ENCODE peak calls at places on chromosomes 1 and 21, in five cellular contexts. F, Z, L, D and W are unnamed samples.

GRCh38 chr1:28395181-28395580 is 25.6 kb downstream of the PHACTR4 start:
- DNase-seq in F (no peak), Z (no peak), L (no peak), D (no peak), W (no peak)

GRCh38 chr1:220564216-220564615 is 36.3 kb downstream of the MARK1 start:
- DNase-seq in F (no peak), Z (no peak), L (no peak), D (no peak), W (no peak)

GRCh38 chr1:112693821-112694220 is 13.1 kb downstream of the RHOC start:
- DNase-seq in F (no peak), Z (no peak), L (no peak), D (no peak), W (no peak)

GRCh38 chr21:28521932-28522826 is 470.5 kb downstream of the LTN1 start:
- DNase-seq in F (no peak), Z (no peak), L (no peak), D (no peak), W (no peak)

GRCh38 chr1:94049791-94050190 is 71.2 kb downstream of the ABCA4 start:
- DNase-seq in F (no peak), Z (no peak), L (no peak), D (no peak), W (no peak)

GRCh38 chr1:67791686-67792475 is 41.4 kb downstream of the GNG12 start:
- DNase-seq in F (no peak), Z (no peak), L (no peak), D (no peak), W (no peak)

GRCh38 chr1:206456577-206457375 is 13.5 kb upstream of the IKBKE start:
- DNase-seq in F (no peak), Z (no peak), L (no peak), D (no peak), W (no peak)

GRCh38 chr21:28421716-28422480 is 570.8 kb downstream of the LTN1 start:
- DNase-seq in F (no peak), Z (no peak), L (no peak), D (no peak), W (no peak)

GRCh38 chr1:117930484-117930883 is 945 bp downstream of the WDR3 start:
- DNase-seq in F (no peak), Z (no peak), L (no peak), D (no peak), W (no peak)

GRCh38 chr1:31153423-31153822 is 86.3 kb downstream of the NKAIN1 start:
- DNase-seq in F (no peak), Z (no peak), L (no peak), D (no peak), W (no peak)

GRCh38 chr1:116504308-116505156 is 66.3 kb downstream of the CD58 start:
- DNase-seq in F (no peak), Z (no peak), L (no peak), D (no peak), W (peak)

GRCh38 chr21:36535618-36536241 is 55.8 kb upstream of the CLDN14 start:
- DNase-seq in F (no peak), Z (no peak), L (no peak), D (no peak), W (no peak)

GRCh38 chr1:30571380-30571779 is 152.0 kb downstream of the MATN1 start:
- DNase-seq in F (no peak), Z (no peak), L (no peak), D (no peak), W (no peak)

GRCh38 chr1:54222711-54223110 is 22.7 kb downstream of the MRPL37 start:
- DNase-seq in F (no peak), Z (no peak), L (no peak), D (no peak), W (no peak)

GRCh38 chr1:234520908-234521801 is 42.2 kb upstream of the TARBP1 start:
- DNase-seq in F (no peak), Z (no peak), L (no peak), D (no peak), W (no peak)

GRCh38 chr21:45817345-45817744 is 164.2 kb upstream of the COL6A1 start:
- DNase-seq in F (no peak), Z (no peak), L (no peak), D (no peak), W (no peak)

GRCh38 chr1:225684741-225685140 is 31.8 kb upstream of the ENAH start:
- DNase-seq in F (no peak), Z (no peak), L (no peak), D (no peak), W (no peak)

GRCh38 chr1:154502066-154502741 is at the start of the genes SHE and TDRD10:
- DNase-seq in F (no peak), Z (no peak), L (no peak), D (no peak), W (no peak)

GRCh38 chr1:54548389-54549044 is 489 bp downstream of the ACOT11 start:
- DNase-seq in F (no peak), Z (no peak), L (no peak), D (no peak), W (no peak)

GRCh38 chr1:150410582-150411101 is 46.7 kb downstream of the RPRD2 start:
- DNase-seq in F (no peak), Z (no peak), L (no peak), D (no peak), W (no peak)

GRCh38 chr1:172883844-172884243 is 166.9 kb downstream of the TNFSF18 start:
- DNase-seq in F (no peak), Z (no peak), L (no peak), D (no peak), W (no peak)

GRCh38 chr1:219201656-219202055 is 28.0 kb downstream of the LYPLAL1 start:
- DNase-seq in F (no peak), Z (no peak), L (no peak), D (no peak), W (no peak)